ENCODE peak calls at places on chromosomes 1 and 21, in six cellular contexts. S, K, G, N, V and J are unnamed samples.

GRCh38 chr1:193706763-193707162 is 520.4 kb upstream of the B3GALT2 start:
- DNase-seq in S (peak), K (peak), G (no peak), N (peak), V (no peak), J (peak)

GRCh38 chr1:114251573-114251939 is 97.9 kb upstream of the SYT6 start:
- DNase-seq in S (no peak), K (no peak), G (no peak), N (no peak), V (no peak), J (no peak)

GRCh38 chr1:189211742-189212141 is 1265.9 kb downstream of the BRINP3 start:
- DNase-seq in S (no peak), K (peak), G (no peak), N (peak), V (no peak), J (peak)

GRCh38 chr1:35577071-35577998 is 4.2 kb downstream of the TFAP2E start:
- DNase-seq in S (no peak), K (no peak), G (peak), N (peak), V (peak), J (no peak)

GRCh38 chr1:10698726-10699469 is 97.5 kb downstream of the CASZ1 start:
- DNase-seq in S (no peak), K (no peak), G (no peak), N (no peak), V (no peak), J (no peak)

GRCh38 chr1:8317647-8318360 is at the start of gene SLC45A1:
- DNase-seq in S (peak), K (peak), G (peak), N (peak), V (peak), J (no peak)

GRCh38 chr1:15680131-15680530 is 4.0 kb upstream of the PLEKHM2 start:
- DNase-seq in S (peak), K (peak), G (no peak), N (peak), V (no peak), J (peak)

GRCh38 chr21:32940079-32941014 is 85.4 kb upstream of the OLIG2 start:
- DNase-seq in S (peak), K (peak), G (peak), N (peak), V (peak), J (peak)

GRCh38 chr1:224569276-224569675 is 46.8 kb upstream of the CNIH3 start:
- DNase-seq in S (no peak), K (no peak), G (no peak), N (no peak), V (no peak), J (no peak)

GRCh38 chr1:45018599-45019230 is 6.7 kb downstream of the UROD start:
- DNase-seq in S (peak), K (peak), G (peak), N (peak), V (peak), J (peak)

GRCh38 chr1:87888456-87888855 is 559.8 kb downstream of the LMO4 start:
- DNase-seq in S (peak), K (no peak), G (no peak), N (peak), V (no peak), J (peak)

GRCh38 chr21:45410865-45411809 is 6.2 kb downstream of the COL18A1 start:
- DNase-seq in S (no peak), K (no peak), G (no peak), N (peak), V (no peak), J (no peak)

GRCh38 chr1:154335351-154335714 is 10.0 kb downstream of the ATP8B2 start:
- DNase-seq in S (no peak), K (no peak), G (no peak), N (no peak), V (no peak), J (no peak)